ENCODE peak calls at places on chromosome 14, in ten cellular contexts. P is AG08395; Y is A172; L is iPS-NIHi11; Q is ELF-1; F is NK-92 treated with Interleukin-12 subunit alpha and Interleukin-12 subunit beta, amount 100 ng/mL, for 24 hours; B is fibroblast of mammary gland; V is effector memory CD4-positive, alpha-beta T cell; X is stimulated activated CD4-positive, alpha-beta T cell treated with anti-CD3 and anti-CD28 coated beads, Interleukin-12 subunit alpha, Interleukin-12 subunit beta, amount 100 ng/mL, for 4 hours; J is psoas muscle. G is an unnamed sample.
A peak's percentile ranks its signal among the peaks of the same experiment; 100 is the strongest.

GRCh38 chr14:49863483-49864262 is 11.1 kb upstream of the NEMF start:
- DNase-seq in P (no peak), Y (no peak), L (no peak), Q (no peak), F (peak; percentile 21), B (no peak), V (no peak), X (no peak), J (no peak), G (peak; percentile 18)

GRCh38 chr14:71918955-71919354 is 13.3 kb upstream of the RGS6 start:
- DNase-seq in P (no peak), Y (no peak), L (peak; percentile 52), Q (peak; percentile 73), F (no peak), B (no peak), V (no peak), X (no peak), J (no peak), G (no peak)

GRCh38 chr14:57845802-57846531 is 19.9 kb downstream of the SLC35F4 start:
- DNase-seq in P (peak; percentile 56), Y (peak; percentile 14), L (no peak), Q (no peak), F (no peak), B (peak; percentile 94), V (no peak), X (no peak), J (no peak), G (peak; percentile 10)

GRCh38 chr14:34029921-34030334 is 79.1 kb upstream of the EGLN3 start:
- DNase-seq in P (peak; percentile 21), Y (no peak), L (no peak), Q (peak; percentile 16), F (no peak), B (peak; percentile 97), V (no peak), X (no peak), J (peak; percentile 72), G (peak; percentile 70)

GRCh38 chr14:69038449-69039286 is 59.6 kb upstream of the ACTN1 start:
- DNase-seq in P (peak; percentile 69), Y (peak; percentile 51), L (no peak), Q (peak; percentile 63), F (no peak), B (peak; percentile 95), V (no peak), X (no peak), J (no peak), G (peak; percentile 86)

GRCh38 chr14:84181072-84181471 is 1348.9 kb upstream of the FLRT2 start:
- DNase-seq in P (no peak), Y (no peak), L (no peak), Q (no peak), F (no peak), B (no peak), V (no peak), X (no peak), J (no peak), G (no peak)

GRCh38 chr14:105999361-106000028 is 473.1 kb downstream of the TMEM121 start:
- DNase-seq in P (no peak), Y (peak; percentile 46), L (no peak), Q (peak; percentile 53), F (peak; percentile 62), B (peak; percentile 41), V (peak; percentile 69), X (peak; percentile 55), J (peak; percentile 67), G (peak; percentile 0)

GRCh38 chr14:102426796-102427195 is 64.1 kb downstream of the TECPR2 start:
- DNase-seq in P (no peak), Y (no peak), L (no peak), Q (no peak), F (no peak), B (no peak), V (no peak), X (no peak), J (no peak), G (no peak)

GRCh38 chr14:77488558-77488957 is 10.1 kb downstream of the ISM2 start:
- DNase-seq in P (no peak), Y (no peak), L (no peak), Q (no peak), F (no peak), B (no peak), V (no peak), X (no peak), J (no peak), G (no peak)

GRCh38 chr14:55847766-55848165 is 267.8 kb downstream of the KTN1 start:
- DNase-seq in P (peak; percentile 57), Y (no peak), L (no peak), Q (no peak), F (no peak), B (peak; percentile 61), V (no peak), X (no peak), J (no peak), G (peak; percentile 60)

GRCh38 chr14:32087907-32088306 is 10.8 kb downstream of the ARHGAP5 start:
- DNase-seq in P (no peak), Y (no peak), L (no peak), Q (no peak), F (no peak), B (no peak), V (no peak), X (no peak), J (no peak), G (no peak)

GRCh38 chr14:69711065-69711464 is 55.9 kb upstream of the SRSF5 start:
- DNase-seq in P (no peak), Y (no peak), L (no peak), Q (no peak), F (no peak), B (no peak), V (no peak), X (no peak), J (peak; percentile 88), G (peak; percentile 55)

GRCh38 chr14:22297376-22297775 is 291.6 kb downstream of the DAD1 start:
- DNase-seq in P (no peak), Y (no peak), L (no peak), Q (no peak), F (no peak), B (no peak), V (no peak), X (no peak), J (no peak), G (no peak)

GRCh38 chr14:68563256-68564131 is 229.4 kb downstream of the ZFP36L1 start:
- DNase-seq in P (no peak), Y (no peak), L (no peak), Q (no peak), F (no peak), B (peak; percentile 59), V (no peak), X (no peak), J (no peak), G (peak; percentile 83)

GRCh38 chr14:55129086-55129427 is at the start of gene LGALS3:
- DNase-seq in P (peak; percentile 88), Y (no peak), L (peak; percentile 92), Q (no peak), F (no peak), B (peak; percentile 53), V (peak; percentile 5), X (peak; percentile 26), J (peak; percentile 83), G (peak; percentile 64)

GRCh38 chr14:51006781-51007211 is 62.5 kb upstream of the PYGL start:
- DNase-seq in P (peak; percentile 85), Y (peak; percentile 74), L (no peak), Q (no peak), F (no peak), B (peak; percentile 95), V (no peak), X (no peak), J (peak; percentile 89), G (peak; percentile 60)

GRCh38 chr14:92651106-92651792 is 97.2 kb downstream of the LGMN start:
- DNase-seq in P (no peak), Y (no peak), L (no peak), Q (no peak), F (peak; percentile 43), B (peak; percentile 75), V (peak; percentile 71), X (peak; percentile 63), J (no peak), G (no peak)

GRCh38 chr14:95313707-95314106 is 6.0 kb downstream of the CLMN start:
- DNase-seq in P (peak; percentile 32), Y (no peak), L (no peak), Q (no peak), F (no peak), B (peak; percentile 95), V (no peak), X (no peak), J (peak; percentile 73), G (peak; percentile 73)

GRCh38 chr14:69637503-69638030 is 26.2 kb downstream of the SUSD6 start:
- DNase-seq in P (no peak), Y (no peak), L (no peak), Q (no peak), F (no peak), B (no peak), V (no peak), X (no peak), J (peak; percentile 86), G (no peak)

GRCh38 chr14:26863736-26864135 is 265.9 kb upstream of the NOVA1 start:
- DNase-seq in P (peak; percentile 35), Y (peak; percentile 41), L (no peak), Q (no peak), F (no peak), B (peak; percentile 85), V (no peak), X (no peak), J (no peak), G (peak; percentile 59)